ENCODE peak calls at places on chromosomes 5 and 9, in five cellular contexts. R is K562, O is suprapubic skin, H is endothelial cell of umbilical vein, T is spleen. P is an unnamed sample.

GRCh38 chr9:118522093-118523028 is 818.2 kb downstream of the TLR4 start:
- DNase-seq in T (no peak), H (peak; percentile 79), R (no peak), O (no peak), P (no peak)

GRCh38 chr9:6356441-6356840 is 28.3 kb downstream of the TPD52L3 start:
- DNase-seq in O (no peak), R (no peak), H (no peak), T (no peak), P (no peak)

GRCh38 chr9:110911659-110912473 is 126.4 kb downstream of the LPAR1 start:
- DNase-seq in O (no peak), H (no peak), T (no peak), R (no peak), P (no peak)

GRCh38 chr9:111038336-111039202 is at the start of gene LPAR1:
- DNase-seq in O (peak; percentile 90), H (no peak), T (peak; percentile 77), R (no peak), P (peak; percentile 37)

GRCh38 chr5:132114150-132115121 is 40.8 kb downstream of the CSF2 start:
- DNase-seq in T (no peak), H (no peak), O (no peak), R (peak; percentile 72), P (no peak)

GRCh38 chr9:127318651-127319167 is 54.1 kb downstream of the GARNL3 start:
- DNase-seq in R (no peak), T (no peak), H (no peak), O (no peak), P (no peak)

GRCh38 chr5:173670791-173671120 is 54.3 kb upstream of the BOD1 start:
- DNase-seq in R (no peak), T (no peak), H (no peak), O (peak; percentile 67), P (no peak)

GRCh38 chr5:92687793-92688467 is 893.1 kb downstream of the NR2F1-AS1 start:
- DNase-seq in T (no peak), H (peak; percentile 46), R (no peak), O (no peak), P (no peak)

GRCh38 chr5:180423133-180423532 is 70.0 kb upstream of the GFPT2 start:
- DNase-seq in H (no peak), T (no peak), O (no peak), R (no peak), P (no peak)

GRCh38 chr5:69451941-69452652 is 37.2 kb downstream of the MARVELD2 start:
- DNase-seq in T (no peak), O (no peak), R (no peak), H (no peak), P (no peak)

GRCh38 chr5:30039379-30039778 is 1154.1 kb upstream of the CDH6 start:
- DNase-seq in O (no peak), R (no peak), H (no peak), T (no peak), P (no peak)

GRCh38 chr5:180173875-180174586 is 35.0 kb downstream of the RASGEF1C start:
- DNase-seq in O (peak; percentile 66), H (no peak), T (peak; percentile 34), R (no peak), P (no peak)

GRCh38 chr5:162565-163337 is 28.5 kb upstream of the LRRC14B start:
- DNase-seq in T (peak; percentile 70), R (no peak), H (no peak), O (peak; percentile 71), P (no peak)

GRCh38 chr9:38067611-38067891 is 1.5 kb downstream of the SHB start:
- DNase-seq in T (peak; percentile 82), H (no peak), O (no peak), R (no peak), P (peak; percentile 44)

GRCh38 chr9:122159026-122159924 is at the start of the genes MORN5 and NDUFA8:
- DNase-seq in T (peak; percentile 98), R (peak; percentile 99), H (peak; percentile 97), O (peak; percentile 97), P (peak; percentile 97)

GRCh38 chr5:159061186-159061796 is 38.4 kb downstream of the EBF1 start:
- DNase-seq in T (no peak), R (peak; percentile 11), O (peak; percentile 84), H (peak; percentile 45), P (no peak)

GRCh38 chr9:91126761-91127420 is 234.8 kb downstream of the AUH start:
- DNase-seq in T (no peak), H (no peak), O (no peak), R (no peak), P (no peak)

GRCh38 chr9:3177362-3177761 is 333.5 kb upstream of the PUM3 start:
- DNase-seq in O (no peak), R (no peak), T (no peak), H (no peak), P (no peak)

GRCh38 chr5:86613459-86613858 is 4.3 kb upstream of the COX7C start:
- DNase-seq in T (no peak), R (no peak), O (no peak), H (no peak), P (no peak)

GRCh38 chr5:34510002-34510401 is 146.1 kb upstream of the RAI14 start:
- DNase-seq in H (no peak), O (no peak), T (no peak), R (no peak), P (no peak)

GRCh38 chr5:36272136-36272665 is 29.5 kb downstream of the RANBP3L start:
- DNase-seq in O (no peak), T (no peak), H (no peak), R (no peak), P (no peak)

GRCh38 chr9:16619897-16620296 is 250.6 kb downstream of the BNC2 start:
- DNase-seq in T (no peak), R (no peak), O (no peak), H (no peak), P (no peak)

GRCh38 chr5:82911902-82912301 is 165.3 kb downstream of the TMEM167A start:
- DNase-seq in H (no peak), R (no peak), T (no peak), O (no peak), P (no peak)

DNA sequence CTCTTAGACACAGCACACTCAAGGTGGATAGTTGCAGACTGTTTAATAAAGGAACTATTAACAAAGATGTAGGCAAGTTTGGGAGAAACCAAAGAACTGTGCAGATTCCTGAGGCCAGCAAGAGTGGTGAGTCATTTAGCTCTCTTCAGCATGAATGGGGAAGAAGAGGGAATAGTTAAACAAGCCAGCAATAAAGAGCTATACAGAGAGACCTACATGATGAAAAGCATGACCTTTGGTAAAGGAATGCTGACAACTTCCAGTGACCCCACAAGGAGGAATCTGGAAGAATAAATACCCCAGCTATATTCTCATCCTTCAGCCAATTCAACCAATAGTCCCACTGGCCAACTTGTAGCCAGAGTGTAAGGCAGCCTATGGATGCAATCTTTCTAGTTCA is 706.0 kb upstream of the GRAMD2B start:
- DNase-seq in T (no peak), O (no peak), R (no peak), H (no peak), P (no peak)
- H3K4me1 ChIP-seq in T (no peaks in the 10 kb centered on the region), O (no peaks in the 10 kb centered on the region), R (no peaks in the 10 kb centered on the region), H (no peaks in the 10 kb centered on the region), P (no peaks in the 10 kb centered on the region)

GRCh38 chr9:2116073-2116472 is 100.9 kb downstream of the SMARCA2 start:
- DNase-seq in H (peak; percentile 17), O (no peak), T (no peak), R (peak; percentile 8), P (no peak)

GRCh38 chr9:2117527-2117926 is 102.4 kb downstream of the SMARCA2 start:
- DNase-seq in O (no peak), H (no peak), T (no peak), R (no peak), P (no peak)

GRCh38 chr9:2120926-2121689 is 106.0 kb downstream of the SMARCA2 start:
- DNase-seq in H (peak; percentile 62), R (no peak), T (no peak), O (no peak), P (no peak)

GRCh38 chr9:2122299-2122698 is 107.2 kb downstream of the SMARCA2 start:
- DNase-seq in H (no peak), O (no peak), R (no peak), T (no peak), P (no peak)

DNA sequence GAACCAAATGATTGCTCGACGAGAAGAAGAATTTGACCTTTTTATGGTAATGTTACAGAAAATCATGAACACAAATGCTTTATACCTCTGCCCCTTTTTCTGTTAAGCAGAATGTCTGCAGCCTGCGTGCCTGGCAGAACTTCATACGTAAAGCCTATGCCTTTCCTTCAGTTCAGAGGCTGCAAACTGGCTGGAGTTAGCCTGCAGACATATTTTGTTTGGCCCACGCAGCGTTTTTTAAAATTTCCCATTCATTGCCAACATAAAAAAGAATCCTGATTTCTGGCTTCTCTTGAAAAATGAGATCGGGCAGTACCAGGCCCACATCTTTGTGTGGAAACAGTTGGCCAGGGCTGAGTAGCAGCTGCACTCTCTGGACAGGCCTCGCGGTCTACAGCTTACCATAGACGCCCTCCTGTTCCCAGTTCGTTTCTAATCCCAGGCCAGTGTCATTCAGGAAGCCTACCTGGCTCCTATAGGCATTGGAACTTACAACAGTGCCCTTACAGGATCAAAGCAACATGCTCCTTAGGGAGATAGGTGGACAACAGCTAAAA is 104.4 kb downstream of the SMARCA2 start:
- DNase-seq in T (no peak), H (no peak), O (no peak), R (no peak), P (no peak)
- H3K27ac ChIP-seq in T (no peak overlapping the region), H (no peak overlapping the region), O (no peak overlapping the region), R (no peak overlapping the region), P (no peak overlapping the region)

GRCh38 chr9:107548298-107549142 is 59.0 kb upstream of the KLF4 start:
- DNase-seq in H (peak; percentile 80), O (no peak), T (no peak), R (no peak), P (no peak)
- TF ChIP-seq POLR2AphosphoS5 in H (peak; percentile 23), O (no peak), T (peak; percentile 25), R (no peak), P (peak; percentile 26)

DNA sequence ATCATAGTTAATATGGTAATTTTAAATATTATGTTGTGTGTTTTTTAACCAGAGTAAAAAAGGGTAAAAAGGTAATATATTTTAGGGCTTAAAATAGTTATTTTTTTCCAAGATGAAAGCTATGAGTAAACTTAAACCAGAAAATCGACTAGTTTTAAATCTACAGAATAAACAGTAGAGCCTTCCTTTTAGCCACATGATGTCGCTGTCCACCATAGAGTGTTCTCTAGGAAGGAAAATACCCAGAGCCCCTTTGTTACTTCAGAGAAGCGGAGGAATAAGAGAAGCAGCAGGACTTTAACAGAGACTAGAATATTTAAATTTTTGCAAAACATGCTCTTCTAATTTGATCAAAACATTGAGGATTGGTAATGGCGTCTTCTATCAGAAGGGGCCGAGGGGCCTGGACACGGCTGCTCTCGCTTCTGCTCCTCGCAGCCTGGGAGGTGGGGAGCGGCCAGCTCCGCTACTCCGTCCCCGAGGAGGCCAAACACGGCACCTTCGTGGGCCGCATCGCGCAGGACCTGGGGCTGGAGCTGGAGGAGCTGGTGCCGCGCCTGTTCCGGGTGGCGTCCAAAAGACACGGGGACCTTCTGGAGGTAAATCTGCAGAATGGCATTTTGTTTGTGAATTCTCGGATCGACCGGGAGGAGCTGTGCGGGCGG is at the start of gene PCDHA2:
- DNase-seq in R (no peak), T (no peak), H (no peak), O (no peak), P (no peak)
- H3K4me1 ChIP-seq in R (no peaks in the 10 kb centered on the region), T (no peaks in the 10 kb centered on the region), H (no peaks in the 10 kb centered on the region), O (no peaks in the 10 kb centered on the region), P (no peaks in the 10 kb centered on the region)